ENCODE peak calls at places on chromosomes 13 and 19, in seven cellular contexts. One of them, this sample, is unnamed.

GRCh38 chr13:45828253-45828968 is 23.1 kb downstream of the SIAH3 start:
- DNase-seq in prostate gland: no peak
- DNase-seq in transverse colon: no peak
- DNase-seq in GM23338: peak; percentile 49
- DNase-seq in spleen: no peak
- DNase-seq in HCT116: no peak
- DNase-seq in breast epithelium: no peak
- DNase-seq in this sample: no peak

GRCh38 chr19:4152241-4152998 is 1.0 kb upstream of the CREB3L3 start:
- DNase-seq in GM23338: no peak
- DNase-seq in transverse colon: no peak
- DNase-seq in spleen: no peak
- DNase-seq in breast epithelium: no peak
- DNase-seq in HCT116: no peak
- DNase-seq in prostate gland: no peak
- DNase-seq in this sample: no peak

GRCh38 chr13:94483970-94484369 is 4.5 kb upstream of the DCT start:
- DNase-seq in transverse colon: no peak
- DNase-seq in GM23338: no peak
- DNase-seq in HCT116: no peak
- DNase-seq in breast epithelium: no peak
- DNase-seq in prostate gland: no peak
- DNase-seq in spleen: no peak
- DNase-seq in this sample: no peak

GRCh38 chr19:16070366-16070990 is 5.8 kb upstream of the TPM4 start:
- DNase-seq in GM23338: no peak
- DNase-seq in prostate gland: peak; percentile 92
- DNase-seq in transverse colon: peak; percentile 96
- DNase-seq in breast epithelium: peak; percentile 80
- DNase-seq in spleen: peak; percentile 96
- DNase-seq in HCT116: peak; percentile 86
- DNase-seq in this sample: peak; percentile 88

GRCh38 chr13:104297075-104297474 is 1230.9 kb upstream of the SLC10A2 start:
- DNase-seq in HCT116: no peak
- DNase-seq in breast epithelium: no peak
- DNase-seq in GM23338: no peak
- DNase-seq in spleen: no peak
- DNase-seq in transverse colon: no peak
- DNase-seq in prostate gland: no peak
- DNase-seq in this sample: no peak

GRCh38 chr19:13038306-13039210 is 43.3 kb downstream of the NFIX start:
- DNase-seq in breast epithelium: no peak
- DNase-seq in GM23338: no peak
- DNase-seq in HCT116: no peak
- DNase-seq in prostate gland: no peak
- DNase-seq in spleen: no peak
- DNase-seq in transverse colon: no peak
- DNase-seq in this sample: no peak

GRCh38 chr19:39351537-39352037 is 9.4 kb downstream of the SAMD4B start:
- DNase-seq in GM23338: no peak
- DNase-seq in spleen: no peak
- DNase-seq in prostate gland: no peak
- DNase-seq in breast epithelium: no peak
- DNase-seq in HCT116: no peak
- DNase-seq in transverse colon: no peak
- DNase-seq in this sample: no peak

GRCh38 chr19:33861950-33862349 is 65.3 kb downstream of the KCTD15 start:
- DNase-seq in HCT116: no peak
- DNase-seq in transverse colon: no peak
- DNase-seq in prostate gland: no peak
- DNase-seq in GM23338: no peak
- DNase-seq in breast epithelium: no peak
- DNase-seq in spleen: peak; percentile 62
- DNase-seq in this sample: no peak

GRCh38 chr13:65638572-65639168 is 1591.5 kb downstream of the PCDH9 start:
- DNase-seq in prostate gland: no peak
- DNase-seq in HCT116: peak; percentile 35
- DNase-seq in GM23338: peak; percentile 72
- DNase-seq in spleen: no peak
- DNase-seq in transverse colon: no peak
- DNase-seq in breast epithelium: no peak
- DNase-seq in this sample: no peak

GRCh38 chr13:50236898-50237318 is 221.7 kb downstream of the KCNRG start:
- DNase-seq in transverse colon: no peak
- DNase-seq in breast epithelium: no peak
- DNase-seq in spleen: no peak
- DNase-seq in prostate gland: no peak
- DNase-seq in GM23338: no peak
- DNase-seq in HCT116: no peak
- DNase-seq in this sample: no peak

GRCh38 chr13:96958286-96958891 is 35.9 kb downstream of the OXGR1 start:
- DNase-seq in transverse colon: no peak
- DNase-seq in spleen: no peak
- DNase-seq in prostate gland: peak; percentile 11
- DNase-seq in GM23338: peak; percentile 84
- DNase-seq in breast epithelium: no peak
- DNase-seq in HCT116: no peak
- DNase-seq in this sample: no peak

GRCh38 chr13:40694426-40694825 is 28.0 kb upstream of the FOXO1 start:
- DNase-seq in breast epithelium: no peak
- DNase-seq in transverse colon: no peak
- DNase-seq in spleen: no peak
- DNase-seq in HCT116: no peak
- DNase-seq in prostate gland: no peak
- DNase-seq in GM23338: no peak
- DNase-seq in this sample: no peak

DNA sequence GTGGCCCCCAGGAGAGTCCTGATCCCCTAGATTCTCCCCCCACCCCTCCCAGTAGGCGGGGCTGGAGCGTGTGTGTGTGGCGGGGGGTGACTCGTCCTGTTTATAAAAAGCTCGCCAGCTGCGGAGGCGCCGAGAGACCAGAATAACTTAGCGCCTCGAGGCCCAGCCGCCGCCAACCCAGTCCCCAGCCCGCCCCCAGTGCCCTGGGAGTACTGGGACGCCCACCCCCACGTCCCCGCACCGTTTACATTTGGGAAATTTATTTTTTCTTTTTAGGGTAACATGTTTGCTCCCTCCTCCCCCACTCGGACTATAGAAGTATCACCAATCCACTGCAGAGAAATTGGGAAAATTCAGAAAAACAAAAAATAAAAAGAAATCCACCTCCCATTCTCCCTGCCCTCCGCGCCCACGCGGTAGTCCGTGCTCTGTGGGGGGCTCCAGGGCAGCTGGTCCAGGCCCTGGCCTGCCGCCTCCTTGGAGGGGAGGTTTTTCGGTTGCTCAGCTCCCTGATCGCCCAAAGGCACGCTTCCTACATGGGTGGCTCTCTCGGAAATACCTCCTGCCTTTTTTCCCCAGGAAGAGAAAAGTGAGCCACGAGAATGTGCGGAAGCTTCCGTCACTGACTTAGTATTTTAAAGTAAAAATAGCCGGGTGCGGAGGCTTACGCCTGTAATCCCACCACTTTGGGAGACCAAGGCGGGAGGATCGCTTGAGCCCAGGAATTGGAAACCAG is 1.5 kb upstream of the RAB3A start:
- DNase-seq in transverse colon: peak; percentile 82
- DNase-seq in spleen: peak; percentile 94
- DNase-seq in prostate gland: peak; percentile 67
- DNase-seq in breast epithelium: peak; percentile 75
- DNase-seq in GM23338: peak; percentile 71
- DNase-seq in HCT116: no peak
- DNase-seq in this sample: peak; percentile 91
- H3K4me3 ChIP-seq in transverse colon: peak overlapping the region; percentile 62
- H3K4me3 ChIP-seq in spleen: peak overlapping the region; percentile 51
- H3K4me3 ChIP-seq in prostate gland: peak overlapping the region; percentile 40
- H3K4me3 ChIP-seq in breast epithelium: peak overlapping the region; percentile 74
- H3K4me3 ChIP-seq in GM23338: peak overlapping the region; percentile 78
- H3K4me3 ChIP-seq in HCT116: peak overlapping the region; percentile 69
- H3K4me3 ChIP-seq in this sample: peak overlapping the region; percentile 58

GRCh38 chr13:57491318-57491717 is 140.2 kb upstream of the PCDH17 start:
- DNase-seq in GM23338: no peak
- DNase-seq in transverse colon: no peak
- DNase-seq in prostate gland: no peak
- DNase-seq in breast epithelium: no peak
- DNase-seq in HCT116: no peak
- DNase-seq in spleen: no peak
- DNase-seq in this sample: no peak
- TF ChIP-seq POLR2AphosphoS5 in GM23338: no peak
- TF ChIP-seq POLR2AphosphoS5 in transverse colon: no peak
- TF ChIP-seq POLR2AphosphoS5 in prostate gland: no peak
- TF ChIP-seq POLR2AphosphoS5 in breast epithelium: no peak
- TF ChIP-seq POLR2AphosphoS5 in HCT116: no peak
- TF ChIP-seq POLR2AphosphoS5 in spleen: no peak
- TF ChIP-seq POLR2AphosphoS5 in this sample: no peak

DNA sequence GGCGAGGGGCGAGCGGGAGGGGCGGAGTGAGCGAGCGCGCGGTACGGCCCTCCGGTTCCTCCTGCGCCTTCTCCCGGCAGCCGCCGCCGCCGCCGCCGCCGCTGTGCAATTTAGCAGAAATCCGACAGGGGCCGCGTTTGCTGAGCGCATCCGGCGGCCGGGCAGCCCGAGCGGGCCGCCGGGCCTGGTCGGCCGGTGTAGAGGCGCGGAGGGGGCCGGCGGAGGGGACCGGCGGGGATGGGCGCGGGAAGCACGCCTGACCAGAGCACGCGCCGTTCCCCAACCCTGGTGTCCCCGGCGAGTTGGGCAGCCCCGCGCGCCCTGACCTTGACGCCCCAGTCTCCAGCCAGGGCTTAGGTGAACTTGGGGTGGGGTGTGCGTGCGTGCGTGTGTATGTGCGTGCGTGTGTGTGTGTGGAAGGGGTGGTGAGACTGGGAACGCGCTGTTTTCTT is 144.5 kb upstream of the ZNF536 start:
- DNase-seq in breast epithelium: peak; percentile 66
- DNase-seq in prostate gland: peak; percentile 39
- DNase-seq in spleen: peak; percentile 82
- DNase-seq in HCT116: peak; percentile 13
- DNase-seq in GM23338: peak; percentile 85
- DNase-seq in transverse colon: peak; percentile 57
- DNase-seq in this sample: no peak
- H3K27ac ChIP-seq in breast epithelium: no peak overlapping the region
- H3K27ac ChIP-seq in prostate gland: peak overlapping the region; percentile 7
- H3K27ac ChIP-seq in spleen: peak overlapping the region; percentile 48
- H3K27ac ChIP-seq in HCT116: no peak overlapping the region
- H3K27ac ChIP-seq in GM23338: no peak overlapping the region
- H3K27ac ChIP-seq in transverse colon: peak overlapping the region; percentile 63
- H3K27ac ChIP-seq in this sample: no peak overlapping the region

GRCh38 chr13:38718374-38718773 is 31.5 kb downstream of the FREM2 start:
- DNase-seq in spleen: no peak
- DNase-seq in GM23338: no peak
- DNase-seq in breast epithelium: no peak
- DNase-seq in transverse colon: no peak
- DNase-seq in HCT116: no peak
- DNase-seq in prostate gland: no peak
- DNase-seq in this sample: no peak
- H3K4me3 ChIP-seq in spleen: no peak overlapping the region
- H3K4me3 ChIP-seq in GM23338: no peak overlapping the region
- H3K4me3 ChIP-seq in breast epithelium: no peak overlapping the region
- H3K4me3 ChIP-seq in transverse colon: no peak overlapping the region
- H3K4me3 ChIP-seq in HCT116: no peak overlapping the region
- H3K4me3 ChIP-seq in prostate gland: no peak overlapping the region
- H3K4me3 ChIP-seq in this sample: no peak overlapping the region

GRCh38 chr19:7676376-7676775 is 514 bp upstream of the MCEMP1 start:
- DNase-seq in spleen: peak; percentile 70
- DNase-seq in HCT116: no peak
- DNase-seq in transverse colon: no peak
- DNase-seq in GM23338: no peak
- DNase-seq in prostate gland: no peak
- DNase-seq in breast epithelium: no peak
- DNase-seq in this sample: no peak

GRCh38 chr19:7679017-7679720 is 1.5 kb upstream of the TRAPPC5 start:
- DNase-seq in prostate gland: peak; percentile 17
- DNase-seq in breast epithelium: no peak
- DNase-seq in transverse colon: peak; percentile 43
- DNase-seq in GM23338: no peak
- DNase-seq in HCT116: no peak
- DNase-seq in spleen: peak; percentile 91
- DNase-seq in this sample: no peak

GRCh38 chr19:7673995-7674667 is 2.8 kb upstream of the MCEMP1 start:
- DNase-seq in GM23338: peak; percentile 87
- DNase-seq in prostate gland: no peak
- DNase-seq in spleen: peak; percentile 91
- DNase-seq in HCT116: peak; percentile 72
- DNase-seq in transverse colon: peak; percentile 77
- DNase-seq in breast epithelium: no peak
- DNase-seq in this sample: peak; percentile 87

GRCh38 chr19:7677664-7678311 is 898 bp downstream of the MCEMP1 start:
- DNase-seq in prostate gland: no peak
- DNase-seq in breast epithelium: no peak
- DNase-seq in transverse colon: no peak
- DNase-seq in GM23338: no peak
- DNase-seq in spleen: peak; percentile 81
- DNase-seq in HCT116: no peak
- DNase-seq in this sample: no peak

GRCh38 chr19:7676854-7677253 is at the start of gene MCEMP1:
- DNase-seq in transverse colon: no peak
- DNase-seq in spleen: peak; percentile 84
- DNase-seq in prostate gland: no peak
- DNase-seq in GM23338: no peak
- DNase-seq in HCT116: no peak
- DNase-seq in breast epithelium: no peak
- DNase-seq in this sample: no peak
- TF ChIP-seq POLR2AphosphoS5 in transverse colon: no peak
- TF ChIP-seq POLR2AphosphoS5 in spleen: peak; percentile 62
- TF ChIP-seq POLR2AphosphoS5 in prostate gland: no peak
- TF ChIP-seq POLR2AphosphoS5 in GM23338: no peak
- TF ChIP-seq POLR2AphosphoS5 in HCT116: no peak
- TF ChIP-seq POLR2AphosphoS5 in breast epithelium: no peak
- TF ChIP-seq POLR2AphosphoS5 in this sample: no peak

This sample was measured in suprapubic skin.